ENCODE peak calls at places on chromosomes 12 and 14, in four cellular contexts. G is WERI-Rb-1, P is EL, V is gastrocnemius medialis. X is an unnamed sample.

GRCh38 chr12:94831081-94831747 is 172.3 kb downstream of the NDUFA12 start:
- DNase-seq in G (no peak), V (no peak), P (no peak), X (no peak)

GRCh38 chr12:89671469-89671868 is 37.2 kb downstream of the ATP2B1 start:
- DNase-seq in G (no peak), V (no peak), P (peak; percentile 84), X (no peak)

GRCh38 chr12:24937553-24938244 is 11.2 kb downstream of the BCAT1 start:
- DNase-seq in P (peak; percentile 78), V (no peak), G (no peak), X (no peak)

GRCh38 chr12:1836854-1837411 is 16.6 kb downstream of the LRTM2 start:
- DNase-seq in P (no peak), G (no peak), V (no peak), X (peak; percentile 36)

GRCh38 chr12:31393004-31393550 is 67.1 kb upstream of the SINHCAF start:
- DNase-seq in G (no peak), V (no peak), P (no peak), X (no peak)

GRCh38 chr14:94617988-94618822 is 6.0 kb downstream of the SERPINA3 start:
- DNase-seq in P (no peak), G (no peak), V (no peak), X (no peak)

GRCh38 chr14:29222671-29223268 is 456.2 kb downstream of the FOXG1 start:
- DNase-seq in G (peak; percentile 46), V (no peak), P (peak; percentile 64), X (peak; percentile 7)

GRCh38 chr12:6208140-6208539 is 7.9 kb downstream of the CD9 start:
- DNase-seq in V (peak; percentile 42), P (no peak), G (no peak), X (no peak)

GRCh38 chr14:66650491-66650911 is 142.6 kb downstream of the GPHN start:
- DNase-seq in P (no peak), G (no peak), V (no peak), X (peak; percentile 32)

GRCh38 chr14:99118046-99118721 is 153.8 kb downstream of the BCL11B start:
- DNase-seq in G (no peak), V (no peak), P (no peak), X (no peak)

GRCh38 chr14:44372807-44373497 is 134.1 kb downstream of the FSCB start:
- DNase-seq in V (no peak), G (no peak), P (no peak), X (no peak)

GRCh38 chr12:69501154-69501895 is 31.1 kb downstream of the FRS2 start:
- DNase-seq in V (no peak), P (peak; percentile 59), G (no peak), X (no peak)

GRCh38 chr12:56271031-56271430 is 4.3 kb downstream of the COQ10A start:
- DNase-seq in P (peak; percentile 34), G (no peak), V (peak; percentile 56), X (no peak)

GRCh38 chr14:72186461-72187035 is 254.3 kb downstream of the RGS6 start:
- DNase-seq in P (no peak), V (peak; percentile 10), G (no peak), X (no peak)

GRCh38 chr12:96466939-96467751 is 22.2 kb upstream of the CFAP54 start:
- DNase-seq in G (no peak), V (no peak), P (peak; percentile 46), X (peak; percentile 22)

GRCh38 chr12:44812062-44812461 is 64.1 kb downstream of the NELL2 start:
- DNase-seq in V (no peak), P (no peak), G (peak; percentile 11), X (no peak)

GRCh38 chr12:12265571-12266388 is 1.1 kb downstream of the LRP6 start:
- DNase-seq in G (no peak), P (peak; percentile 50), V (no peak), X (no peak)

GRCh38 chr12:19206493-19207077 is 77.1 kb downstream of the PLEKHA5 start:
- DNase-seq in P (no peak), G (no peak), V (no peak), X (no peak)

GRCh38 chr14:85471744-85472143 is 58.2 kb upstream of the FLRT2 start:
- DNase-seq in G (no peak), V (no peak), P (peak; percentile 97), X (peak; percentile 4)

GRCh38 chr14:51620036-51620435 is 31.7 kb upstream of the FRMD6 start:
- DNase-seq in P (no peak), G (no peak), V (no peak), X (no peak)

GRCh38 chr12:53756300-53757094 is 4.7 kb upstream of the CISTR start:
- DNase-seq in G (peak; percentile 30), P (no peak), V (no peak), X (no peak)

GRCh38 chr12:47562201-47562600 is 143.6 kb downstream of the RPAP3 start:
- DNase-seq in G (no peak), V (no peak), P (no peak), X (no peak)

GRCh38 chr14:76784881-76785280 is 23.6 kb downstream of the VASH1 start:
- DNase-seq in V (peak; percentile 49), G (peak; percentile 90), P (peak; percentile 77), X (peak; percentile 83)

X was measured in Calu3.